ENCODE peak calls at places on chromosomes 13 and 19, in six cellular contexts. F, X, C, P, W and O are unnamed samples.

GRCh38 chr13:37289212-37289935 is 183.9 kb upstream of the CSNK1A1L start:
- DNase-seq in F (no peak), X (no peak), C (no peak), P (no peak), W (no peak), O (no peak)

GRCh38 chr19:23437901-23438300 is 42.6 kb upstream of the ZNF91 start:
- DNase-seq in F (no peak), X (no peak), C (no peak), P (no peak), W (no peak), O (no peak)

GRCh38 chr13:87459419-87459818 is 211.8 kb upstream of the SLITRK5 start:
- DNase-seq in F (peak), X (no peak), C (no peak), P (no peak), W (no peak), O (no peak)

GRCh38 chr19:53621885-53622710 is 9.7 kb upstream of the DPRX start:
- DNase-seq in F (no peak), X (no peak), C (no peak), P (no peak), W (no peak), O (no peak)

GRCh38 chr13:83940742-83941141 is 58.5 kb upstream of the SLITRK1 start:
- DNase-seq in F (peak), X (no peak), C (no peak), P (no peak), W (no peak), O (no peak)

GRCh38 chr19:46859637-46860124 is 1.1 kb upstream of the ARHGAP35 start:
- DNase-seq in F (peak), X (no peak), C (no peak), P (no peak), W (peak), O (no peak)

GRCh38 chr13:111859361-111860105 is 207.4 kb upstream of the SOX1 start:
- DNase-seq in F (no peak), X (no peak), C (no peak), P (no peak), W (no peak), O (no peak)

GRCh38 chr13:90545070-90545840 is 802.2 kb upstream of the MIR17HG start:
- DNase-seq in F (peak), X (no peak), C (no peak), P (no peak), W (no peak), O (no peak)

GRCh38 chr19:17246681-17247425 is 1.1 kb upstream of the NR2F6 start:
- DNase-seq in F (peak), X (no peak), C (no peak), P (peak), W (no peak), O (no peak)

GRCh38 chr13:51618626-51619025 is 34.4 kb downstream of the WDFY2 start:
- DNase-seq in F (no peak), X (no peak), C (no peak), P (no peak), W (no peak), O (no peak)

GRCh38 chr19:18218159-18218558 is 8.1 kb downstream of the PDE4C start:
- DNase-seq in F (no peak), X (no peak), C (no peak), P (no peak), W (no peak), O (no peak)

GRCh38 chr19:51093510-51094345 is 11.0 kb upstream of the KLK14 start:
- DNase-seq in F (no peak), X (no peak), C (no peak), P (no peak), W (no peak), O (no peak)

GRCh38 chr19:50414850-50415660 is 3.7 kb upstream of the SPIB start:
- DNase-seq in F (peak), X (peak), C (peak), P (peak), W (peak), O (peak)

GRCh38 chr19:15432018-15432494 is 13.3 kb upstream of the AKAP8L start:
- DNase-seq in F (no peak), X (no peak), C (no peak), P (peak), W (no peak), O (no peak)

GRCh38 chr13:43495732-43496131 is 291.0 kb downstream of the ENOX1 start:
- DNase-seq in F (no peak), X (no peak), C (no peak), P (no peak), W (no peak), O (no peak)

GRCh38 chr13:107271226-107271625 is 703.3 kb upstream of the ARGLU1 start:
- DNase-seq in F (peak), X (peak), C (peak), P (no peak), W (no peak), O (no peak)

GRCh38 chr13:72258340-72258981 is 391.5 kb upstream of the DACH1 start:
- DNase-seq in F (no peak), X (no peak), C (no peak), P (peak), W (no peak), O (no peak)

GRCh38 chr13:30618186-30618937 is 642 bp downstream of the USPL1 start:
- DNase-seq in F (no peak), X (no peak), C (no peak), P (peak), W (no peak), O (no peak)

GRCh38 chr13:102870677-102871415 is 25.0 kb downstream of the ERCC5 start:
- DNase-seq in F (peak), X (peak), C (peak), P (peak), W (no peak), O (no peak)
- TF ChIP-seq CTCF in F (peak), X (peak), C (peak), P (peak), W (no peak), O (peak)

DNA sequence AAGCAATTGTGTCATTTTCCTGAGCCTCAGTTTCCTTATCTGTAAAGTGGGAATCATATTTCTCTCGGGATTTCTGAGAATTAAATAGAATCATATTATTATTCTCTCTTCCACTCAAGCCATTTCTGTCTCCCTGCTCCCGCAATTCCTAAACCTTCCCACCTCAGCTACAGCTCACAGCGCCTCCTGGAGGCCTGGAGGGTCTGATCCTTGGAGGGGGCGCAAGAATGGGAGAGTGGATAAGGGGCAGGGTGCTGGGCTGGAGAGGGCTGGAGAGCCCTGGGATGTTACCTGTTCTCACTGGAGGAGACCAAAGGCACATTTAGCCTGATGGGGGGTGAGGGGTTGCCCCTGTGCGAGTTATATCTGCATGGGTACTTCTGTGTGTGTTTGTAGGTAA is 31.1 kb upstream of the CYP2S1 start:
- DNase-seq in F (no peak), X (no peak), C (no peak), P (no peak), W (no peak), O (no peak)
- TF ChIP-seq CTCF in F (peak), X (no peak), C (no peak), P (no peak), W (no peak), O (no peak)

DNA sequence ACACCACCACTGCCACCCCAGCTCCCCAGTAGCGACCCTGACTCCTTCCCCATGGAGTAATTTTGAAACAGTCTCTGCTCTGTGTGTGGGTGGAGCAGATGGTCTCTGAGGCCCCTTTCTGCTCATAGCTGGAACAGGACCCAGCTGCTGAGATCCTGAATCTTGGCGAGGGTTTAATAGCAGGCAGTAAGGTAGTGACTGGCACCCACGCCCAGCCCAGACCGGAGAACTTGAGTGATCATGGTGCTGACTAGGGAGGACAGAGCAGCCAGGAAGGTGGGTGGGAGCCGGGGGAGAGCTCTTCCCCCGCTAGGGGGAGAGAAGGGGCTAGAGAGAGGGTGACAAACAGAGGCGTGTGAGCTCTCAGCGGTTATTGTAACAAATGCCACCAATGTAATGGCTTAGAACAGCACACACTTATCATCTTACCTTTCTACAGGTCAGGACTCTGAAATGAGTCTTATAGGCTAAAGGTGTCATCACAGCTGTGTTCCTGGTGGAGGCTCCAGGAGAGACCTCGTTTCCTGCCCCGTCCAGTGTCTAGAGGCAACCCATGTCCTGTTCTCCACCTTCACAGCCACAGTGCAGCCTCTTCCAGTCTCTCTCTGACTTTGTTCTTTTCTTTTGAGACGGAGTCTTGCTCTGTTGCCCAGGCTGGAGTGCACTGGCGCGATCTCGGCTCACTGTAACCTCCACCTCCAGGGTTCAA is 7.2 kb upstream of the ACER1 start:
- DNase-seq in F (no peak), X (no peak), C (no peak), P (no peak), W (no peak), O (no peak)
- TF ChIP-seq CTCF in F (no peak), X (no peak), C (no peak), P (peak), W (no peak), O (no peak)

GRCh38 chr19:49127674-49128544 is 8.6 kb downstream of the PPFIA3 start:
- DNase-seq in F (peak), X (peak), C (peak), P (peak), W (peak), O (peak)
- TF ChIP-seq CTCF in F (no peak), X (peak), C (peak), P (no peak), W (no peak), O (peak)

GRCh38 chr13:71144883-71145282 is 722.1 kb downstream of the DACH1 start:
- DNase-seq in F (no peak), X (no peak), C (no peak), P (no peak), W (no peak), O (no peak)

GRCh38 chr13:71149498-71150363 is 717.3 kb downstream of the DACH1 start:
- DNase-seq in F (no peak), X (no peak), C (no peak), P (no peak), W (no peak), O (no peak)

GRCh38 chr13:71148391-71148790 is 718.6 kb downstream of the DACH1 start:
- DNase-seq in F (no peak), X (no peak), C (no peak), P (no peak), W (no peak), O (no peak)
- TF ChIP-seq CTCF in F (no peak), X (no peak), C (no peak), P (no peak), W (no peak), O (no peak)

GRCh38 chr19:10984166-10984735 is 23.4 kb downstream of the SMARCA4 start:
- DNase-seq in F (no peak), X (no peak), C (no peak), P (no peak), W (no peak), O (no peak)

GRCh38 chr19:10981496-10981895 is 20.7 kb downstream of the SMARCA4 start:
- DNase-seq in F (no peak), X (no peak), C (no peak), P (no peak), W (no peak), O (no peak)

GRCh38 chr19:10977773-10978155 is 16.9 kb downstream of the SMARCA4 start:
- DNase-seq in F (no peak), X (no peak), C (no peak), P (no peak), W (no peak), O (no peak)

GRCh38 chr19:10976200-10976892 is 15.5 kb downstream of the SMARCA4 start:
- DNase-seq in F (no peak), X (no peak), C (no peak), P (no peak), W (no peak), O (no peak)

GRCh38 chr19:10979950-10980349 is 19.1 kb downstream of the SMARCA4 start:
- DNase-seq in F (no peak), X (no peak), C (no peak), P (no peak), W (no peak), O (no peak)
- TF ChIP-seq CTCF in F (no peak), X (no peak), C (no peak), P (no peak), W (no peak), O (no peak)